ENCODE peak calls at places on chromosomes 11 and 22, in eight cellular contexts. U is fibroblast of lung, J is Peyer's patch, E is left ventricle myocardium inferior, O is stomach, V is mucosa of descending colon, Z is neuronal stem cell, B is mesenchymal stem cell. I is an unnamed sample.
A peak's percentile ranks its signal among the peaks of the same experiment; 100 is the strongest.

GRCh38 chr11:63610604-63611394 is 3.4 kb downstream of the PLAAT3 start:
- DNase-seq in U (no peak), V (no peak), O (peak; percentile 21), Z (no peak), B (no peak), J (no peak), E (no peak), I (no peak)

GRCh38 chr11:103703437-103703836 is 333.0 kb upstream of the DDI1 start:
- DNase-seq in B (no peak), E (no peak), Z (no peak), U (no peak), V (no peak), J (no peak), O (no peak), I (no peak)

GRCh38 chr11:128624269-128625170 is 37.2 kb upstream of the ETS1 start:
- DNase-seq in V (peak; percentile 74), J (peak; percentile 84), E (no peak), B (no peak), O (peak; percentile 77), Z (no peak), U (no peak), I (peak; percentile 90)

GRCh38 chr22:48948575-48949170 is 879.0 kb downstream of the BRD1 start:
- DNase-seq in E (no peak), J (no peak), B (no peak), Z (no peak), O (peak; percentile 19), V (no peak), U (no peak), I (peak; percentile 19)

GRCh38 chr11:84103096-84103495 is 816.9 kb upstream of the CCDC90B start:
- DNase-seq in J (no peak), O (no peak), E (no peak), V (no peak), B (no peak), U (no peak), Z (peak; percentile 61), I (no peak)

GRCh38 chr22:47213571-47214230 is 451.3 kb downstream of the TBC1D22A start:
- DNase-seq in J (peak; percentile 22), B (no peak), V (no peak), Z (no peak), U (peak; percentile 20), O (peak; percentile 28), E (no peak), I (no peak)

GRCh38 chr22:29302681-29303465 is 3.6 kb upstream of the GAS2L1 start:
- DNase-seq in Z (no peak), E (no peak), B (no peak), O (peak; percentile 64), V (no peak), U (no peak), J (no peak), I (peak; percentile 83)

GRCh38 chr11:105100206-105100605 is 39.4 kb downstream of the CARD18 start:
- DNase-seq in Z (no peak), V (no peak), B (peak; percentile 4), E (no peak), O (no peak), J (no peak), U (no peak), I (no peak)

GRCh38 chr11:80417681-80418080 is 976.9 kb upstream of the TENM4 start:
- DNase-seq in E (no peak), O (no peak), V (no peak), B (no peak), Z (no peak), J (no peak), U (peak; percentile 9), I (no peak)

GRCh38 chr11:72328366-72329224 is 84.6 kb upstream of the PHOX2A start:
- DNase-seq in B (no peak), J (no peak), E (no peak), O (no peak), V (no peak), Z (no peak), U (peak; percentile 46), I (no peak)

GRCh38 chr11:93817426-93818348 is 32.7 kb downstream of the VSTM5 start:
- DNase-seq in O (no peak), E (no peak), B (no peak), V (no peak), J (no peak), Z (no peak), U (no peak), I (no peak)

GRCh38 chr11:65491614-65492386 is 7.0 kb upstream of the MALAT1 start:
- DNase-seq in O (peak; percentile 86), E (peak; percentile 79), U (peak; percentile 94), V (peak; percentile 93), J (no peak), Z (no peak), B (peak; percentile 98), I (peak; percentile 71)

GRCh38 chr11:2758751-2759150 is 59.0 kb upstream of the KCNQ1OT1 start:
- DNase-seq in O (no peak), V (no peak), J (no peak), B (no peak), U (no peak), E (no peak), Z (no peak), I (no peak)

GRCh38 chr11:105670811-105671210 is 60.9 kb downstream of the GRIA4 start:
- DNase-seq in U (no peak), B (peak; percentile 37), V (no peak), O (no peak), J (no peak), E (no peak), Z (no peak), I (no peak)

GRCh38 chr11:9916480-9916879 is 252.6 kb downstream of the SWAP70 start:
- DNase-seq in V (no peak), O (no peak), U (no peak), B (no peak), E (no peak), Z (no peak), J (no peak), I (no peak)

GRCh38 chr11:131666617-131667016 is 296.2 kb downstream of the NTM start:
- DNase-seq in O (no peak), U (peak; percentile 5), V (no peak), Z (no peak), J (no peak), B (no peak), E (no peak), I (no peak)

GRCh38 chr11:88306785-88307184 is 30.8 kb downstream of the CTSC start:
- DNase-seq in V (no peak), J (no peak), Z (no peak), B (no peak), O (no peak), E (no peak), U (no peak), I (no peak)

GRCh38 chr11:62166371-62166770 is 23.6 kb upstream of the SCGB1D1 start:
- DNase-seq in J (no peak), B (no peak), O (no peak), V (no peak), E (no peak), U (no peak), Z (no peak), I (no peak)

DNA sequence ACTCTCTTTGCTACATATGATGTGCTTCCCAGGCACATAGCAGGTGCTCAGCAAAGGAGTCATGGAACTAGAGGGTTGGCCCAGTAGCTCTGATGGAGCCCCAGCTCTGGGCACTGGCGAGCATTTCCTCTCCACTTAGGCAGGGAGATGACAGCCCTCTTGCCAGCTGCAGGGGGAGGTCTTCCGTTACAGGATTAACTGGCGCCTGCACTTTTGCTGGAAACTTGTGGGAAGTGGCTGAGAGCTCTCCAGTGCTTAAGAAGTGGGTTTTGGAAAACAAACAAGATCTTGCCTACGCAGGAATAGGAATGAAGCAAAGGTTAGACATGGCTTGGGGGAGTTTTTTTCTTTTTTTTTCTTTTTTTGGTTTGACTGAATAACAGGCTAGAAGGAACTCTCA is 75.5 kb downstream of the MICAL2 start:
- DNase-seq in O (no peak), V (no peak), B (peak; percentile 93), U (peak; percentile 71), J (no peak), E (no peak), Z (peak; percentile 18), I (no peak)
- H3K4me1 ChIP-seq in O (peaks cover 7% of the 10 kb centered on the region), V (no peaks in the 10 kb centered on the region), B (peaks cover 33% of the 10 kb centered on the region), U (peaks cover 26% of the 10 kb centered on the region), J (no peaks in the 10 kb centered on the region), E (peaks cover 67% of the 10 kb centered on the region), Z (no peaks in the 10 kb centered on the region), I (no peaks in the 10 kb centered on the region)

GRCh38 chr11:35717043-35717442 is 54.5 kb downstream of the TRIM44 start:
- DNase-seq in U (no peak), J (no peak), O (no peak), E (no peak), Z (no peak), V (no peak), B (no peak), I (no peak)
- H3K4me1 ChIP-seq in U (no peaks in the 10 kb centered on the region), J (no peaks in the 10 kb centered on the region), O (peaks cover 6% of the 10 kb centered on the region), E (peaks cover 29% of the 10 kb centered on the region), Z (peaks cover 7% of the 10 kb centered on the region), V (no peaks in the 10 kb centered on the region), B (no peaks in the 10 kb centered on the region), I (no peaks in the 10 kb centered on the region)

GRCh38 chr22:21108379-21109115 is 62.8 kb downstream of the LRRC74B start:
- DNase-seq in B (no peak), J (no peak), Z (no peak), O (no peak), V (no peak), E (no peak), U (peak; percentile 48), I (no peak)
- H3K4me1 ChIP-seq in B (no peaks in the 10 kb centered on the region), J (no peaks in the 10 kb centered on the region), Z (no peaks in the 10 kb centered on the region), O (no peaks in the 10 kb centered on the region), V (no peaks in the 10 kb centered on the region), E (no peaks in the 10 kb centered on the region), U (no peaks in the 10 kb centered on the region), I (no peaks in the 10 kb centered on the region)

GRCh38 chr22:38935616-38936015 is 21.8 kb upstream of the APOBEC3A start:
- DNase-seq in Z (no peak), B (no peak), J (no peak), U (no peak), O (no peak), V (no peak), E (no peak), I (no peak)
- H3K4me1 ChIP-seq in Z (no peaks in the 10 kb centered on the region), B (peaks cover 6% of the 10 kb centered on the region), J (peaks cover 8% of the 10 kb centered on the region), U (no peaks in the 10 kb centered on the region), O (no peaks in the 10 kb centered on the region), V (peaks cover 19% of the 10 kb centered on the region), E (peaks cover 17% of the 10 kb centered on the region), I (no peaks in the 10 kb centered on the region)

GRCh38 chr11:21137813-21138212 is 468.4 kb downstream of the NELL1 start:
- DNase-seq in U (no peak), V (no peak), E (no peak), J (no peak), O (no peak), B (no peak), Z (no peak), I (no peak)

GRCh38 chr11:21144556-21144955 is 475.2 kb downstream of the NELL1 start:
- DNase-seq in E (no peak), J (no peak), Z (no peak), B (no peak), O (no peak), V (no peak), U (no peak), I (no peak)

GRCh38 chr11:21142007-21142406 is 472.6 kb downstream of the NELL1 start:
- DNase-seq in B (no peak), U (no peak), J (no peak), V (no peak), E (no peak), O (no peak), Z (no peak), I (no peak)
- H3K4me1 ChIP-seq in B (no peaks in the 10 kb centered on the region), U (no peaks in the 10 kb centered on the region), J (no peaks in the 10 kb centered on the region), V (no peaks in the 10 kb centered on the region), E (no peaks in the 10 kb centered on the region), O (no peaks in the 10 kb centered on the region), Z (no peaks in the 10 kb centered on the region), I (no peaks in the 10 kb centered on the region)